ENCODE peak calls at places on chromosomes 7 and 10, in nine cellular contexts. R is pons, S is T-helper 9 cell, J is NCI-H1092, I is Daoy, O is Right ventricle myocardium superior, P is DMS 273 treated with DMSO at 0.1 percent for 48 hours, C is mammary epithelial cell, E is A549. T is an unnamed sample.

GRCh38 chr10:124294811-124295770 is 123.6 kb downstream of the OAT start:
- DNase-seq in R (no peak), S (no peak), J (no peak), I (no peak), O (no peak), P (no peak), C (peak), E (no peak), T (no peak)

GRCh38 chr10:104333037-104333727 is 5.1 kb downstream of the ITPRIP start:
- DNase-seq in R (no peak), S (peak), J (no peak), I (no peak), O (no peak), P (no peak), C (no peak), E (no peak), T (peak)

GRCh38 chr10:35442006-35442405 is 105.7 kb downstream of the CCNY start:
- DNase-seq in R (no peak), S (no peak), J (no peak), I (no peak), O (no peak), P (peak), C (no peak), E (no peak), T (no peak)

GRCh38 chr10:110208614-110209398 is 1.4 kb downstream of the MXI1 start:
- DNase-seq in R (no peak), S (no peak), J (no peak), I (peak), O (peak), P (peak), C (peak), E (peak), T (peak)

GRCh38 chr7:130988443-130988842 is 254.4 kb upstream of the KLF14 start:
- DNase-seq in R (no peak), S (no peak), J (peak), I (no peak), O (no peak), P (no peak), C (no peak), E (no peak), T (no peak)

GRCh38 chr10:104416-104815 is 30.8 kb upstream of the ZMYND11 start:
- DNase-seq in R (no peak), S (no peak), J (no peak), I (no peak), O (no peak), P (no peak), C (no peak), E (no peak), T (no peak)

GRCh38 chr7:140649566-140650205 is 9.1 kb upstream of the DENND2A start:
- DNase-seq in R (no peak), S (no peak), J (no peak), I (peak), O (no peak), P (no peak), C (peak), E (no peak), T (no peak)

GRCh38 chr10:24993237-24993958 is 22.6 kb downstream of the ENKUR start:
- DNase-seq in R (no peak), S (no peak), J (no peak), I (no peak), O (no peak), P (no peak), C (no peak), E (no peak), T (no peak)

GRCh38 chr7:36827914-36828313 is 103.6 kb upstream of the AOAH start:
- DNase-seq in R (no peak), S (no peak), J (no peak), I (no peak), O (no peak), P (no peak), C (peak), E (no peak), T (no peak)